ENCODE peak calls at places on chromosomes 13 and 19, in five cellular contexts. One of them, this sample, is unnamed.

GRCh38 chr13:70188567-70188966 is 80.3 kb upstream of the KLHL1 start:
- DNase-seq in IMR-90: no peak
- DNase-seq in H1: no peak
- DNase-seq in mesenchymal stem cell: no peak
- DNase-seq in H9: no peak
- DNase-seq in this sample: no peak

GRCh38 chr19:29260477-29261317 is 47.7 kb upstream of the UQCRFS1 start:
- DNase-seq in H9: peak; percentile 69
- DNase-seq in H1: no peak
- DNase-seq in IMR-90: peak; percentile 4
- DNase-seq in mesenchymal stem cell: no peak
- DNase-seq in this sample: peak; percentile 32

GRCh38 chr19:16915135-16915534 is 26.3 kb downstream of the F2RL3 start:
- DNase-seq in H1: no peak
- DNase-seq in H9: no peak
- DNase-seq in mesenchymal stem cell: no peak
- DNase-seq in IMR-90: no peak
- DNase-seq in this sample: no peak

GRCh38 chr13:25044071-25044470 is 51.9 kb upstream of the PABPC3 start:
- DNase-seq in H9: no peak
- DNase-seq in mesenchymal stem cell: no peak
- DNase-seq in H1: no peak
- DNase-seq in IMR-90: no peak
- DNase-seq in this sample: no peak

GRCh38 chr19:5561559-5561958 is 6.2 kb downstream of the TINCR start:
- DNase-seq in IMR-90: no peak
- DNase-seq in H9: no peak
- DNase-seq in H1: no peak
- DNase-seq in mesenchymal stem cell: no peak
- DNase-seq in this sample: no peak

GRCh38 chr13:94073006-94073744 is 406.3 kb downstream of the DCT start:
- DNase-seq in IMR-90: peak; percentile 91
- DNase-seq in H9: no peak
- DNase-seq in H1: no peak
- DNase-seq in mesenchymal stem cell: peak; percentile 38
- DNase-seq in this sample: no peak

GRCh38 chr19:3213159-3213558 is 11.3 kb upstream of the CELF5 start:
- DNase-seq in mesenchymal stem cell: no peak
- DNase-seq in H1: no peak
- DNase-seq in H9: no peak
- DNase-seq in IMR-90: no peak
- DNase-seq in this sample: no peak

GRCh38 chr13:37918116-37919100 is 48.8 kb upstream of the TRPC4 start:
- DNase-seq in H1: no peak
- DNase-seq in H9: no peak
- DNase-seq in IMR-90: no peak
- DNase-seq in mesenchymal stem cell: no peak
- DNase-seq in this sample: no peak

GRCh38 chr13:81140675-81141074 is 799.7 kb upstream of the SPRY2 start:
- DNase-seq in mesenchymal stem cell: no peak
- DNase-seq in H1: peak; percentile 57
- DNase-seq in H9: no peak
- DNase-seq in IMR-90: no peak
- DNase-seq in this sample: no peak

GRCh38 chr13:77860621-77861020 is 58.0 kb downstream of the EDNRB start:
- DNase-seq in H9: no peak
- DNase-seq in H1: no peak
- DNase-seq in IMR-90: peak; percentile 93
- DNase-seq in mesenchymal stem cell: peak; percentile 85
- DNase-seq in this sample: no peak

GRCh38 chr13:72221276-72221962 is 354.4 kb upstream of the DACH1 start:
- DNase-seq in H1: peak; percentile 75
- DNase-seq in mesenchymal stem cell: peak; percentile 15
- DNase-seq in H9: peak; percentile 91
- DNase-seq in IMR-90: no peak
- DNase-seq in this sample: no peak

GRCh38 chr19:48719263-48720171 is at the start of gene MAMSTR:
- DNase-seq in H9: peak; percentile 39
- DNase-seq in IMR-90: no peak
- DNase-seq in H1: no peak
- DNase-seq in mesenchymal stem cell: no peak
- DNase-seq in this sample: no peak

GRCh38 chr13:47757681-47758080 is 243.4 kb downstream of the SUCLA2 start:
- DNase-seq in mesenchymal stem cell: no peak
- DNase-seq in H1: no peak
- DNase-seq in IMR-90: no peak
- DNase-seq in H9: no peak
- DNase-seq in this sample: no peak

GRCh38 chr19:24033962-24034342 is 53.0 kb upstream of the ZNF254 start:
- DNase-seq in H1: no peak
- DNase-seq in mesenchymal stem cell: peak; percentile 76
- DNase-seq in IMR-90: peak; percentile 71
- DNase-seq in H9: no peak
- DNase-seq in this sample: peak; percentile 15

GRCh38 chr19:1258707-1259205 is 10.4 kb downstream of the MIDN start:
- DNase-seq in H9: no peak
- DNase-seq in mesenchymal stem cell: no peak
- DNase-seq in H1: no peak
- DNase-seq in IMR-90: no peak
- DNase-seq in this sample: no peak

GRCh38 chr19:15285896-15286591 is 46.3 kb downstream of the BRD4 start:
- DNase-seq in mesenchymal stem cell: no peak
- DNase-seq in IMR-90: no peak
- DNase-seq in H9: no peak
- DNase-seq in H1: no peak
- DNase-seq in this sample: no peak

DNA sequence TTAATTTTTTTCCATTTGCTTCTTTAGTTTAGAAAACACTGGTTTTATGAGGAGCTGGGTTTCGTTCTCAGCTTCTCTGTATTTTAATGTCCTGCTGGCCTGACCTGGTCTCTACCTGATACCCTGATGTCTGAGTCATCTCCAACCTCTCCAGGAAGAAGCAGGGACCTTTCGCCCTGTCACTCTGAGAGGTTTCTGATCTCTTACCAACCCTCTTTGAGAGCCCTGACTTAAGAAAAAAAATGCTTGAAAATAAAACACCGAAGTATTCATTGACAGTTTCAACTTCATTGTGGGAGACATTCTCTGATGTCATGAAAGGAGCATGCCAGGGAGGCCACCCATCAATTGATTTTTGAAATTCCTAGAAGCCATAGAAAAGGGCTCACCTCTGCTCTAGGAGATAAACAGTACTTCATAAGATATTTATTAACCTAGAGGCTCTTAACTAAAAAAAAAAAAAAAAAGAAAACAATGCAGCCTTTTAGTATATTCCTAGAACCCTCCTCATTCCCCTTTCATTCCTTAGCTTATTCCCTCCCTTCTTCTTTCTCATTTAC is 234.8 kb downstream of the ENOX1 start:
- DNase-seq in mesenchymal stem cell: no peak
- DNase-seq in IMR-90: no peak
- DNase-seq in H1: no peak
- DNase-seq in H9: no peak
- DNase-seq in this sample: no peak
- H2BK15ac ChIP-seq in mesenchymal stem cell: no peak overlapping the region
- H2BK15ac ChIP-seq in IMR-90: no peak overlapping the region
- H2BK15ac ChIP-seq in H1: no peak overlapping the region
- H2BK15ac ChIP-seq in H9: no peak overlapping the region
- H2BK15ac ChIP-seq in this sample: no peak overlapping the region

GRCh38 chr13:101453784-101454201 is 1.3 kb downstream of the ITGBL1 start:
- DNase-seq in H9: peak; percentile 55
- DNase-seq in H1: no peak
- DNase-seq in mesenchymal stem cell: no peak
- DNase-seq in IMR-90: no peak
- DNase-seq in this sample: no peak
- H3K14ac ChIP-seq in H9: no peak overlapping the region
- H3K14ac ChIP-seq in H1: no peak overlapping the region
- H3K14ac ChIP-seq in mesenchymal stem cell: no peak overlapping the region
- H3K14ac ChIP-seq in IMR-90: peak overlapping the region; percentile 66
- H3K14ac ChIP-seq in this sample: peak overlapping the region; percentile 28

GRCh38 chr19:50677636-50678035 is 28.4 kb downstream of the C19orf81 start:
- DNase-seq in H9: peak; percentile 50
- DNase-seq in IMR-90: no peak
- DNase-seq in H1: no peak
- DNase-seq in mesenchymal stem cell: no peak
- DNase-seq in this sample: no peak

GRCh38 chr19:50679177-50680125 is 30.2 kb downstream of the C19orf81 start:
- DNase-seq in mesenchymal stem cell: peak; percentile 8
- DNase-seq in H9: peak; percentile 86
- DNase-seq in IMR-90: peak; percentile 66
- DNase-seq in H1: no peak
- DNase-seq in this sample: peak; percentile 67

GRCh38 chr19:50676625-50677197 is 27.5 kb downstream of the C19orf81 start:
- DNase-seq in mesenchymal stem cell: no peak
- DNase-seq in H9: no peak
- DNase-seq in H1: no peak
- DNase-seq in IMR-90: no peak
- DNase-seq in this sample: no peak

GRCh38 chr19:50673118-50673517 is 23.9 kb downstream of the C19orf81 start:
- DNase-seq in mesenchymal stem cell: no peak
- DNase-seq in H1: no peak
- DNase-seq in H9: no peak
- DNase-seq in IMR-90: no peak
- DNase-seq in this sample: no peak

DNA sequence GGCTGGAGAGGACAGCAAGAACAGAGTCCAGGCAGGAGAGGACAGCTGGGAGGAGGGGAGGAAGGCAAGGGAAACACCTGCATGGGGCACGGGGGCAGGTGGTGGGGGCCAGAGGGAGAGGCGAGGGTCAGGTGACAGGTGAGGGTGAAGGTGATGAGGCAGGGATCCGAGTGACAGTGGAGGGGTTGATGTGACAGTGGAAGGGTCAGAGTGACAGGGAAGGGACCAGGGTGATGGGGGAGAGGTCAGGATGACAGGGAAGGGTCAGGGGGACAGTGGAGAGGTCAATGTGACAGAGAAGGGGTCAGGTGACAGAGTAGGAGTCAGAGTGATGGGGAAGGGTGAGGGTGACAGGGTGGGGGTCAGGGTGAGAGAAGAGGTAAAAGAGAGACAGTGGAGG is 29.1 kb downstream of the C19orf81 start:
- DNase-seq in H1: no peak
- DNase-seq in H9: no peak
- DNase-seq in mesenchymal stem cell: no peak
- DNase-seq in IMR-90: no peak
- DNase-seq in this sample: no peak
- H3K4me2 ChIP-seq in H1: no peak overlapping the region
- H3K4me2 ChIP-seq in H9: peak overlapping the region; percentile 34
- H3K4me2 ChIP-seq in mesenchymal stem cell: no peak overlapping the region
- H3K4me2 ChIP-seq in IMR-90: no peak overlapping the region
- H3K4me2 ChIP-seq in this sample: no peak overlapping the region

GRCh38 chr13:79777504-79777903 is 296.5 kb downstream of the NDFIP2 start:
- DNase-seq in mesenchymal stem cell: no peak
- DNase-seq in H9: no peak
- DNase-seq in IMR-90: no peak
- DNase-seq in H1: no peak
- DNase-seq in this sample: no peak

GRCh38 chr13:79779761-79780160 is 298.8 kb downstream of the NDFIP2 start:
- DNase-seq in IMR-90: peak; percentile 51
- DNase-seq in H1: no peak
- DNase-seq in H9: no peak
- DNase-seq in mesenchymal stem cell: peak; percentile 72
- DNase-seq in this sample: peak; percentile 24

GRCh38 chr13:79780240-79780639 is 299.3 kb downstream of the NDFIP2 start:
- DNase-seq in H1: no peak
- DNase-seq in H9: no peak
- DNase-seq in mesenchymal stem cell: peak; percentile 51
- DNase-seq in IMR-90: peak; percentile 42
- DNase-seq in this sample: no peak

GRCh38 chr13:79776538-79776937 is 295.6 kb downstream of the NDFIP2 start:
- DNase-seq in mesenchymal stem cell: peak; percentile 63
- DNase-seq in H9: no peak
- DNase-seq in IMR-90: peak; percentile 50
- DNase-seq in H1: no peak
- DNase-seq in this sample: no peak

DNA sequence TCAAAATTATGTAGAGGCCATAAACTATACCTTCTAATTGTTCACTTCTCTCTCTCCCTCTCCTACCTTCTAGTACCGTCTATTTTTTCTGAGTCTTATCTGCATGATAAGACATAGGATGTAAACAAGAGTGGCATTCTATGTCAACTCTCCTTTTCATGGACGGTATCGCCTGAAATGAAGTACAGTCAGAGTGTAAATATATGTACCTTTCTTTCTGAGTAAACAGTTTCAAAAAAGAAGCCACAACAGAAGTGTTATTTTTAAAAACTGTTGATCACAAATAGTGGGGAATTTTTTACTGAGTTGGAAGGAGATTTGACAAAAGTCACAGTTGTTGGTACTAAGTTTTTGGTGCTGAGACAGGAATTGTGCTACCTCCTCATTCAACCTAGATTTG is 298.1 kb downstream of the NDFIP2 start:
- DNase-seq in H9: no peak
- DNase-seq in mesenchymal stem cell: no peak
- DNase-seq in IMR-90: no peak
- DNase-seq in H1: no peak
- DNase-seq in this sample: no peak
- H2BK15ac ChIP-seq in H9: no peak overlapping the region
- H2BK15ac ChIP-seq in mesenchymal stem cell: no peak overlapping the region
- H2BK15ac ChIP-seq in IMR-90: peak overlapping the region; percentile 66
- H2BK15ac ChIP-seq in H1: no peak overlapping the region
- H2BK15ac ChIP-seq in this sample: no peak overlapping the region

DNA sequence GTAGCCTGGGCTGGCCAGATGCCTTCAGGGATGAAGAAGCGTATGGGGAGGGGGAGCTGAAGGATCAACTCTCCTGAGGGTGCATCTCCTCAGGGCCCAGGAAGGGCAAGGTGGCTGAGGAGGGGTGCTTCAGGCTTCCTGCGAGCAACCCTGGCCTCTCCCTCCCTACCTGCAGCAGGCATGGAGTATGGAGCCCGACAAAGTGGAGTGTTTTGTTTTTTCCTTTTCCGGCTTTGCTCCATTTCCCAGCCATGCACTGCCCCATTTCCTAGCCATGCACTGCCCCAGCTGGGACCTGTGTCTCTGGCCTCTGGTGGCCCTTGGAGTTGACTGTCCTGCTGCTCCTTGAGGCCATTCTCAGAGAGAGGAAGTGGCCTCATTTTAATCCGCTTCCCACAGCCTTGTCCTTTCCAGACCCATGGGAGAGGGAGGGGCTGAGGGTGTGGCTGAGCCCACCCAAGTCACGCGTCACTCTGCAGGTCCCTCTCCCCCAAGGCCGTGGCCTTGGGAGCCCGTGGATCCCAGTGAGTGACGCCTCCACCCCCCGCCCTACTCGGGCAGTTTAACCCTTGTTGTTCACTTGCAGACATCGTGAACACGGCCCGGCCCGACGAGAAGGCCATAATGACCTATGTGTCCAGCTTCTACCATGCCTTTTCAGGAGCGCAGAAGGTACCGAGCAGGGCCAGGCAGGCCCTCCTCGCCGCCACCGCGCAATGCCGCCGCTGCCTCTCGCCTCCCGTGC is 34.4 kb downstream of the CAPN12 start:
- DNase-seq in IMR-90: no peak
- DNase-seq in H1: no peak
- DNase-seq in H9: no peak
- DNase-seq in mesenchymal stem cell: no peak
- DNase-seq in this sample: no peak
- H3K14ac ChIP-seq in IMR-90: no peak overlapping the region
- H3K14ac ChIP-seq in H1: no peak overlapping the region
- H3K14ac ChIP-seq in H9: no peak overlapping the region
- H3K14ac ChIP-seq in mesenchymal stem cell: peak overlapping the region; percentile 56
- H3K14ac ChIP-seq in this sample: no peak overlapping the region

This sample was measured in neuronal stem cell.